ENCODE peak calls at places on chromosome 16, in four cellular contexts. K is AG04449, J is aorta, D is brain microvascular endothelial cell. V is an unnamed sample.

GRCh38 chr16:68907297-68907999 is 64.1 kb downstream of the TANGO6 start:
- DNase-seq in D (no peak), K (no peak), J (no peak), V (no peak)

GRCh38 chr16:85392756-85393673 is 220.1 kb upstream of the GSE1 start:
- DNase-seq in D (no peak), K (no peak), J (no peak), V (no peak)

GRCh38 chr16:3732171-3732570 is 14.8 kb upstream of the TRAP1 start:
- DNase-seq in K (no peak), J (peak; percentile 45), D (no peak), V (no peak)

GRCh38 chr16:30526823-30527634 is 663 bp upstream of the ZNF768 start:
- DNase-seq in D (peak; percentile 96), K (peak; percentile 74), J (peak; percentile 100), V (peak; percentile 91)

GRCh38 chr16:67917140-67917851 is 14.4 kb downstream of the CTRL start:
- DNase-seq in D (no peak), J (no peak), K (no peak), V (no peak)

GRCh38 chr16:29926675-29927522 is 873 bp upstream of the KCTD13 start:
- DNase-seq in J (peak; percentile 32), K (no peak), D (no peak), V (no peak)

GRCh38 chr16:4882261-4882632 is 35.0 kb downstream of the UBN1 start:
- DNase-seq in J (no peak), K (no peak), D (peak; percentile 44), V (no peak)

GRCh38 chr16:13594798-13595197 is 325.2 kb upstream of the ERCC4 start:
- DNase-seq in J (no peak), D (no peak), K (no peak), V (no peak)

GRCh38 chr16:85611455-85612190 is 1.5 kb upstream of the GSE1 start:
- DNase-seq in K (no peak), D (no peak), J (peak; percentile 96), V (peak; percentile 55)

GRCh38 chr16:48687421-48688038 is 77.5 kb upstream of the N4BP1 start:
- DNase-seq in D (peak; percentile 65), J (no peak), K (peak; percentile 4), V (peak; percentile 31)

GRCh38 chr16:71474864-71475263 is 12.8 kb upstream of the ZNF23 start:
- DNase-seq in J (no peak), D (peak; percentile 93), K (peak; percentile 79), V (peak; percentile 92)

GRCh38 chr16:77037696-77038347 is 153.2 kb upstream of the MON1B start:
- DNase-seq in K (no peak), J (no peak), D (no peak), V (no peak)

GRCh38 chr16:84832488-84833141 is 12.8 kb downstream of the CRISPLD2 start:
- DNase-seq in K (peak; percentile 79), D (peak; percentile 99), J (peak; percentile 90), V (peak; percentile 94)

GRCh38 chr16:46555981-46556380 is 65.2 kb downstream of the SHCBP1 start:
- DNase-seq in D (no peak), K (no peak), J (no peak), V (no peak)

GRCh38 chr16:28283173-28283572 is 9.2 kb upstream of the SBK1 start:
- DNase-seq in K (no peak), D (no peak), J (no peak), V (no peak)

GRCh38 chr16:50072730-50073129 is 7.0 kb downstream of the HEATR3 start:
- DNase-seq in D (no peak), K (no peak), J (no peak), V (no peak)

GRCh38 chr16:57373117-57373947 is 1.0 kb downstream of the CX3CL1 start:
- DNase-seq in D (no peak), J (peak; percentile 71), K (no peak), V (no peak)

GRCh38 chr16:57372372-57373116 is at the start of gene CX3CL1:
- DNase-seq in J (peak; percentile 80), K (no peak), D (peak; percentile 28), V (peak; percentile 59)

GRCh38 chr16:57374067-57374534 is 1.8 kb downstream of the CX3CL1 start:
- DNase-seq in D (peak; percentile 27), K (no peak), J (peak; percentile 83), V (peak; percentile 77)

GRCh38 chr16:57367111-57367752 is 5.1 kb upstream of the CX3CL1 start:
- DNase-seq in J (no peak), D (no peak), K (no peak), V (peak; percentile 44)

DNA sequence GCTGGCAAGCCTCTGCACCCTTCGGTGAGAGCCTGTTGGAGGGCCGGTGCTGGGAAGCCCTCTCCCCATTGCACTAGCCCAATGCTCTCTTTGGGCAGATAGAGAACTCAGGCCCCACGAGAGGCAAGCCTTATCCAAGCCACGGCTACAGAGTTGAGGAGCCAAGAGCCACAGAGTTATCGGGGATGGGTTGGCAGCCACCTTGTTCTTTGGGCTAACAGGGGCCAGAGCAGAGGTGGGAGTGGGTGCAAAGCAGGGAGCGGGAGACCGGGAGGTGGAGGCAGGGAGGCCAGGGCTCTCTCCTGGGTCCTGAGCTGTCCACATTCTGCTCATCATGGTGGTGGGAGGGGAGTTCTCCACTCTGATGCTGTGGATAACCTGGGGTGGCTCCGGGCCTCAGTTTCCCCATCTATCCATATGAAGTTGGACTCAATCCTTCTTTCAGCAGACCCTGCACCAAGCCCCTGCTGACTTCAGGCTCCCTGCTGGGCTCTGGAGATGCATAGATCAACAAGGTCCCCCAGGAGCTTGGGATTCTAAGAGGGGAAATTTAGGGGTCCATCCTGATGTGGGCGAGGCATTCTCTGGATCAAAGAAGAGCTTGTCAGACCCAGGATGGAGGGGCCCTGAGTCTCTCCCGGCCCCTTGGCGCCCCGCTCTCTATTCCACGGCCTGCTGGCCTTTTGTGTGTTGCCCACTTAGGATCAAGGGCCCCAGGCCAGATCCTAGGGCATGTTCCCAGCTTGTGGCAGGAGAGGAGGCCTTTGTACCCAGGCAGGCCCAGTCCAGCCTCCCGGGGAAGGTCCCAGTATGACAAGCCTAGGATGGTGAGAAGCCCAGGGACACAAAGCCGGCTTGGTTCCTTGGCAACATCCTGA is 557 bp upstream of the CX3CL1 start:
- DNase-seq in J (peak; percentile 92), D (no peak), K (no peak), V (no peak)
- H3K4me3 ChIP-seq in J (no peak overlapping the region), D (no peak overlapping the region), K (no peak overlapping the region), V (no peak overlapping the region)

GRCh38 chr16:24685539-24686432 is 43.7 kb upstream of the TNRC6A start:
- DNase-seq in J (peak; percentile 85), D (peak; percentile 85), K (no peak), V (peak; percentile 80)
- H3K4me3 ChIP-seq in J (no peak overlapping the region), D (no peak overlapping the region), K (no peak overlapping the region), V (peak overlapping the region; percentile 14)

DNA sequence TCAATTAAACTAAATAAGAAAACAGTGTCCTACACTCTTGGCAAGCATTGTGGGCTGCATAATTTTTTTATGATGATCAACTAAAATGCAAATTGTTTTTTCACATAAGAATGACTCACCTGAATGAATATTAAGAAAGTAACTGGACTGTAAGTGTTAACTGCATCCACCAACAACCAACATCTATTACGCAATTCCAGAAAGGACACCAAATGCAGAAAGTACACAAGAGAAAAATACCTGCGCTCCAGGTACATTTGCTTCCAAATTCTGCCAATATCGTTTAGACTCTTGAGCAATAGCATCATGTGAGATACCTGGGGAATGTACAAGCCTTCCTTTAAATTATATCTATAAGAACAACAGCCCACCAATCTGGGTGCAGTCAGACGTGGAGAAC is 19.8 kb upstream of the TXNDC11 start:
- DNase-seq in D (no peak), K (no peak), J (no peak), V (no peak)
- H3K4me3 ChIP-seq in D (no peak overlapping the region), K (no peak overlapping the region), J (no peak overlapping the region), V (no peak overlapping the region)

GRCh38 chr16:64455275-64455674 is 666.6 kb downstream of the CDH11 start:
- DNase-seq in D (no peak), K (no peak), J (no peak), V (peak; percentile 29)

GRCh38 chr16:64450170-64450569 is 671.7 kb downstream of the CDH11 start:
- DNase-seq in D (peak; percentile 9), J (no peak), K (no peak), V (peak; percentile 38)

GRCh38 chr16:64453643-64454042 is 668.2 kb downstream of the CDH11 start:
- DNase-seq in K (no peak), D (peak; percentile 47), J (no peak), V (peak; percentile 24)

GRCh38 chr16:64449511-64449910 is 672.4 kb downstream of the CDH11 start:
- DNase-seq in J (no peak), D (no peak), K (no peak), V (no peak)

GRCh38 chr16:64452446-64452845 is 669.4 kb downstream of the CDH11 start:
- DNase-seq in D (no peak), K (no peak), J (no peak), V (no peak)
- H3K4me3 ChIP-seq in D (no peak overlapping the region), K (no peak overlapping the region), J (no peak overlapping the region), V (no peak overlapping the region)

DNA sequence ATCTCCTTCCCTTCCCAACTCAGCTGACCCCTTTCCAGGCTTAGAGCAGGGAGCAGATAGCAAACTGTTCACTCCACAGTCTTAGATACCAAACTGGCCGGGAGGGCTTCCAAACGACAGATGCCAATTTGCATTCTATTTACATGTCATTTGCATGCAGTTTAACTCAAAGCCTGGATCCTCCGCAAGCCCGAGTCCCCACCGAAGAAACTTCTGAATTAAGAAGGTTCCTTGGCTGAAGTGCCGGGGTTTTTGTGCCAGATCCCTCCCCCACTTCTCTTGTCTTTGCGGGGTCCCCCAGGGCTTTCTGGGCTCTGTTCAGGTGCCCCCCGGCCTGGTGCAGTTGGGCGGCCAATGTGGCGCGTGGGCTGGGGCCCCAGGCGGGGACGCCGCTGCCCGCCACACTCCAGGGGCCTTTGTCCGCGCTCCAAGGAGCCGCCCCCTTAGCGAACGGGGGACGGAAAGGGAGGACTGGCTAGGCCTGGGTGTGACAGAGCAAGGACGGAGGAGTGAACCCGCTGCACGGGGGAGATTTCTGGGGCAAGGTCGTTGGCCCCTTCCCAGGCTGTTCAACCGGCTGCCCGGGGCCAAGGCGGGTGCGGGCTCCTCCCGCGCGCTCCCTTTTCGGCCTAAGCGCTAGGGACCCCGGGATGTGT is 1.2 kb downstream of the GPRC5B start:
- DNase-seq in K (no peak), D (peak; percentile 39), J (peak; percentile 80), V (no peak)
- H3K4me3 ChIP-seq in K (no peak overlapping the region), D (peak overlapping the region; percentile 55), J (peak overlapping the region; percentile 50), V (peak overlapping the region; percentile 51)

GRCh38 chr16:9761870-9762269 is 420.4 kb downstream of the GRIN2A start:
- DNase-seq in J (no peak), D (no peak), K (no peak), V (no peak)

GRCh38 chr16:9757687-9758086 is 424.5 kb downstream of the GRIN2A start:
- DNase-seq in J (no peak), D (no peak), K (no peak), V (no peak)

DNA sequence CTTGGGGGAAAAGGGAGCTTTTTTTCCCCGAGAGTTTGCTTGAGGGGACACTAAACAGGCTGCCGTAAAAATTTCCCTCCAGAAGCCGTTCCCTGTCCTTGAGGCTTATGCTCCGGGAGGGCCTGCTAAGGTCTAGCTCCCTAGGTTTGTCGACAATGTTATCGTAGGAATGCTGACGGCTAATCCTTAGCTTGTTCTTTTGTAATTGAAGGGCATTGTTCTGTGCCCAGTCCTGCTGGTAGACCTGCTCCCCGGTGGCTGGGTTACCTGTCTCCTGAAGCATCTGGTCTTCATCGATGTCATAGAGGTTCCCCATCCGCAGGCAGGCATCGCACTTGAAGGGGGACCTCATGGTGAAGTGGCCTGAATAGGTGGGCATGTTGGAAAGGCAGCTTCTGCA is 418.7 kb downstream of the GRIN2A start:
- DNase-seq in K (no peak), D (no peak), J (no peak), V (no peak)
- H3K4me3 ChIP-seq in K (no peak overlapping the region), D (no peak overlapping the region), J (no peak overlapping the region), V (no peak overlapping the region)

V was measured in astrocyte.